ENCODE peak calls at places on chromosomes 13 and 19, in four cellular contexts. J is fibroblast of lung; X is CD8-positive, alpha-beta memory T cell; V is cardiac muscle cell. U is an unnamed sample.

GRCh38 chr19:21166436-21166835 is 24.6 kb downstream of the ZNF431 start:
- DNase-seq in X (no peak), J (no peak), V (no peak), U (no peak)

GRCh38 chr19:44993526-44993925 is 7.7 kb upstream of the RELB start:
- DNase-seq in V (no peak), J (no peak), X (no peak), U (no peak)

GRCh38 chr19:33569822-33570221 is 48.2 kb upstream of the PEPD start:
- DNase-seq in V (no peak), J (no peak), X (no peak), U (no peak)

GRCh38 chr19:48683349-48683748 is 10.5 kb upstream of the NTN5 start:
- DNase-seq in J (peak; percentile 59), V (no peak), X (no peak), U (no peak)

GRCh38 chr13:109205315-109205714 is 575.9 kb downstream of the MYO16 start:
- DNase-seq in J (no peak), X (no peak), V (no peak), U (no peak)

GRCh38 chr19:40687525-40688016 is 2.9 kb downstream of the NUMBL start:
- DNase-seq in X (no peak), J (peak; percentile 96), V (no peak), U (no peak)

GRCh38 chr19:17641181-17641580 is 47.0 kb downstream of the UNC13A start:
- DNase-seq in J (no peak), X (no peak), V (no peak), U (no peak)

GRCh38 chr19:57941593-57941992 is 5.9 kb downstream of the ZNF256 start:
- DNase-seq in X (no peak), J (no peak), V (no peak), U (no peak)

GRCh38 chr13:27489456-27489855 is 39.1 kb upstream of the MTIF3 start:
- DNase-seq in V (no peak), X (no peak), J (no peak), U (no peak)

GRCh38 chr19:2625434-2625833 is 77.1 kb downstream of the GNG7 start:
- DNase-seq in V (no peak), J (no peak), X (no peak), U (no peak)

GRCh38 chr13:114149774-114150740 is 17.6 kb upstream of the RASA3 start:
- DNase-seq in V (no peak), X (no peak), J (no peak), U (no peak)

GRCh38 chr19:35977446-35978222 is 17.4 kb upstream of the SDHAF1 start:
- DNase-seq in J (no peak), V (no peak), X (no peak), U (no peak)

GRCh38 chr19:31118926-31119325 is 230.3 kb downstream of the TSHZ3 start:
- DNase-seq in X (no peak), V (peak; percentile 64), J (no peak), U (no peak)

GRCh38 chr19:21109116-21109515 is 27.1 kb downstream of the ZNF714 start:
- DNase-seq in V (no peak), X (no peak), J (peak; percentile 8), U (no peak)

GRCh38 chr13:32940601-32941000 is 75.6 kb upstream of the KL start:
- DNase-seq in J (peak; percentile 45), X (no peak), V (peak; percentile 14), U (no peak)

GRCh38 chr19:9796113-9796773 is 22.6 kb downstream of the FBXL12 start:
- DNase-seq in J (peak; percentile 91), V (peak; percentile 88), X (peak; percentile 86), U (peak; percentile 84)

GRCh38 chr19:52640916-52641315 is 2.8 kb upstream of the ZNF83 start:
- DNase-seq in J (no peak), V (no peak), X (no peak), U (no peak)

GRCh38 chr13:90760639-90761038 is 586.8 kb upstream of the MIR17HG start:
- DNase-seq in V (no peak), X (no peak), J (no peak), U (no peak)

GRCh38 chr19:44677019-44677809 is 5.9 kb downstream of the CEACAM19 start:
- DNase-seq in V (no peak), X (no peak), J (peak; percentile 55), U (no peak)

GRCh38 chr19:294819-295686 is 3.9 kb upstream of the PLPP2 start:
- DNase-seq in J (no peak), V (peak; percentile 55), X (peak; percentile 15), U (peak; percentile 27)

GRCh38 chr13:62033932-62034331 is 618.3 kb upstream of the PCDH20 start:
- DNase-seq in V (peak; percentile 47), J (peak; percentile 2), X (no peak), U (no peak)

GRCh38 chr13:80134360-80134759 is 206.6 kb downstream of the SPRY2 start:
- DNase-seq in V (no peak), J (no peak), X (no peak), U (no peak)

GRCh38 chr13:80131204-80131603 is 209.7 kb downstream of the SPRY2 start:
- DNase-seq in V (peak; percentile 86), X (no peak), J (peak; percentile 78), U (no peak)

GRCh38 chr13:80133631-80134083 is 207.3 kb downstream of the SPRY2 start:
- DNase-seq in X (no peak), J (no peak), V (no peak), U (no peak)

GRCh38 chr13:80137994-80138393 is 202.9 kb downstream of the SPRY2 start:
- DNase-seq in X (no peak), J (no peak), V (no peak), U (no peak)

DNA sequence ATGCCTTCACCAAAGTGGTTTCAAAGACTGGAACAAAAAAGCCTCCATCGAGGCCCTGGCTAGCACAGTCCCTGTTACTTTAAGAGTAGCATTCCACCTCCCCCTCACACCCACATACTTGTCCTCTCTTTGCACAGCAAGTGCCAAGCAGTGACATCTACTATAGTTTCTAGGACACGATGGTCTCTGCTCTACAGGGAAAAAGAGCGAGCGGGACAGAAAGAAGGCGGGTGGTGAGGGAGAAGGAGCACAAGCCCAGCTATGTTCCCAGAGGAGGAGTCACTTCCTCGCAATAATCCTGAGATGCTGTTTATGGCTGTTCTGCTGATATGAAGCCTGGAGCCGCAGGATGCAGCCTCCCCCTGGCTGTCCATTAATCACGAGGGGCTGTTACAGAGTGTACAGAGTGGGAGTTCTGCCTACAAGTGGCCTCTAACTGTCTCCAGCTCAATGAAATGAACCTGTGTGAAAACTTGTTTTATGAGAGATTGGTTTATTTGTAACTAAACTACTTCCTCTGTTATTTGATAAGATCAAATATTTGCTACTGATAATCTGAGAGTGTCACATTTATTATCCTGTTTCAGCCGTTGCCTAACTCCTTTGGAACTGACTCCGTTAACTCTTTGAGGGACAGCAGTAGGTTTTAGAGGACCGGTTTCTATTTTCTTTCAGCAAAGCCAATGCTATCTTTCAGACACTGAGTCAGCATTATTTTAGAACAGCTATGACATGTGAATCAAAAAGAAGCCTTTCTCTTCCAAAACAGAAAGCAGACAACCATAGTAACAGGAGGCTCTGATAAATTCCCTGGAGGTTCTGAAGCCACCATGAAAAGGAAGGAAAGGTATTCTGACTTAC is 208.0 kb downstream of the SPRY2 start:
- DNase-seq in V (peak; percentile 79), X (no peak), J (peak; percentile 65), U (no peak)
- H3K27ac ChIP-seq in V (peak overlapping the region; percentile 90), X (no peak overlapping the region), J (peak overlapping the region; percentile 76), U (no peak overlapping the region)

GRCh38 chr13:36750046-36750445 is 69.0 kb upstream of the RFXAP start:
- DNase-seq in X (no peak), V (no peak), J (no peak), U (no peak)
- H3K4me1 ChIP-seq in X (no peaks in the 10 kb centered on the region), V (no peaks in the 10 kb centered on the region), J (no peaks in the 10 kb centered on the region), U (no peaks in the 10 kb centered on the region)

GRCh38 chr13:67229438-67230242 is 496 bp downstream of the PCDH9 start:
- DNase-seq in X (peak; percentile 2), V (peak; percentile 5), J (peak; percentile 20), U (peak; percentile 6)

GRCh38 chr13:67227131-67227983 is 2.8 kb downstream of the PCDH9 start:
- DNase-seq in J (no peak), X (no peak), V (no peak), U (no peak)

GRCh38 chr13:67228909-67229308 is 1.2 kb downstream of the PCDH9 start:
- DNase-seq in X (no peak), J (peak; percentile 32), V (no peak), U (no peak)

GRCh38 chr13:67226686-67227085 is 3.5 kb downstream of the PCDH9 start:
- DNase-seq in X (no peak), J (no peak), V (no peak), U (no peak)

GRCh38 chr13:67228031-67228430 is 2.1 kb downstream of the PCDH9 start:
- DNase-seq in V (no peak), J (no peak), X (no peak), U (no peak)
- H3K4me3 ChIP-seq in V (no peak overlapping the region), J (no peak overlapping the region), X (no peak overlapping the region), U (no peak overlapping the region)

GRCh38 chr13:97276862-97277269 is 54.7 kb downstream of the MBNL2 start:
- DNase-seq in J (peak; percentile 50), V (no peak), X (no peak), U (no peak)

GRCh38 chr13:97275775-97276501 is 53.8 kb downstream of the MBNL2 start:
- DNase-seq in V (no peak), X (no peak), J (no peak), U (no peak)

GRCh38 chr13:97274782-97275252 is 52.7 kb downstream of the MBNL2 start:
- DNase-seq in V (no peak), J (peak; percentile 87), X (no peak), U (no peak)

GRCh38 chr13:97273341-97273831 is 51.3 kb downstream of the MBNL2 start:
- DNase-seq in J (no peak), X (no peak), V (no peak), U (no peak)

GRCh38 chr13:97275265-97275664 is 53.1 kb downstream of the MBNL2 start:
- DNase-seq in J (peak; percentile 94), X (no peak), V (no peak), U (no peak)
- H3K27ac ChIP-seq in J (peak overlapping the region; percentile 62), X (no peak overlapping the region), V (no peak overlapping the region), U (no peak overlapping the region)

GRCh38 chr13:39317284-39317683 is 279.0 kb downstream of the NHLRC3 start:
- DNase-seq in V (no peak), X (no peak), J (peak; percentile 88), U (no peak)
- H3K4me1 ChIP-seq in V (peaks cover 1% of the 10 kb centered on the region), X (no peaks in the 10 kb centered on the region), J (peaks cover 2% of the 10 kb centered on the region), U (no peaks in the 10 kb centered on the region)

GRCh38 chr19:4061683-4062575 is 4.8 kb downstream of the ZBTB7A start:
- DNase-seq in J (no peak), V (no peak), X (no peak), U (no peak)
- H3K4me3 ChIP-seq in J (peak overlapping the region; percentile 22), V (no peak overlapping the region), X (no peak overlapping the region), U (peak overlapping the region; percentile 23)

DNA sequence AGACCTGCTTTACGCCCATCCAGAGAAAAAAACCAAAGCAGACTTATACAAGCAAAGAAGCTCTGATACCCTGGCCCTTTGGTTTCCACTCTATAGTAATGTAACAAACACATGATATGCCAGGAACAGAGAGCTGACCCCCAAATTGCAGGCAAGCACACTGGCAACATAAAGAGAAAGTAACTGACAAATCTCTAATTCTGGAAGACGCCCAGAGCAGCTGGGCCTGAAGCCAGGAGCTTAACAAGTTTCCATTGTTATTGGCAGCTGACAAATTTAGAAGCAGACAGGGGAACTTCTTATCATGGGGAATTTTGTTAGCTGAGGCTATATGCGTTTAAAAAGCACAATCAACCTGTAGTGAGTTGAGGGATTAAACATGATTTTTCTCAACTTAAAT is 158.0 kb downstream of the DLEU7 start:
- DNase-seq in V (peak; percentile 43), X (no peak), J (peak; percentile 21), U (no peak)
- H3K27ac ChIP-seq in V (peak overlapping the region; percentile 13), X (no peak overlapping the region), J (no peak overlapping the region), U (no peak overlapping the region)